ENCODE peak calls at places on chromosomes 12 and 14, in six cellular contexts. J, N, D, T, I and Q are unnamed samples.

GRCh38 chr12:42652048-42652447 is 62.5 kb upstream of the PRICKLE1 start:
- DNase-seq in J (no peak), N (no peak), D (no peak), T (no peak), I (no peak), Q (no peak)

GRCh38 chr12:76781321-76781720 is 17.4 kb downstream of the ZDHHC17 start:
- DNase-seq in J (no peak), N (no peak), D (no peak), T (no peak), I (no peak), Q (no peak)

GRCh38 chr12:28191690-28192089 is 1.4 kb downstream of the CCDC91 start:
- DNase-seq in J (no peak), N (no peak), D (no peak), T (no peak), I (peak; percentile 17), Q (no peak)

GRCh38 chr12:68483592-68484373 is 126.9 kb upstream of the RAP1B start:
- DNase-seq in J (no peak), N (no peak), D (no peak), T (no peak), I (peak; percentile 83), Q (no peak)

GRCh38 chr14:99728231-99728920 is 44.3 kb downstream of the CYP46A1 start:
- DNase-seq in J (no peak), N (no peak), D (no peak), T (no peak), I (no peak), Q (no peak)

GRCh38 chr14:26527095-26527494 is 70.7 kb downstream of the NOVA1 start:
- DNase-seq in J (no peak), N (no peak), D (no peak), T (no peak), I (peak; percentile 21), Q (no peak)

GRCh38 chr12:38386238-38386985 is 69.8 kb downstream of the ALG10B start:
- DNase-seq in J (no peak), N (no peak), D (no peak), T (no peak), I (no peak), Q (peak; percentile 36)

GRCh38 chr12:77667101-77667500 is 163.6 kb upstream of the NAV3 start:
- DNase-seq in J (no peak), N (no peak), D (peak; percentile 41), T (no peak), I (peak; percentile 66), Q (no peak)

GRCh38 chr14:73888971-73889370 is 2.3 kb downstream of the ZNF410 start:
- DNase-seq in J (no peak), N (no peak), D (no peak), T (no peak), I (no peak), Q (no peak)

GRCh38 chr14:65028937-65029336 is 42.2 kb downstream of the FNTB start:
- DNase-seq in J (no peak), N (no peak), D (no peak), T (no peak), I (no peak), Q (no peak)

GRCh38 chr12:62976110-62976640 is 41.2 kb upstream of the PPM1H start:
- DNase-seq in J (no peak), N (no peak), D (no peak), T (no peak), I (no peak), Q (no peak)